ENCODE peak calls at places on chromosomes 11 and 22, in ten cellular contexts. L is prostate gland, M is breast epithelium, F is esophagus muscularis mucosa, B is psoas muscle, A is hepatocyte, V is A549, U is fibroblast of pulmonary artery, Z is brain microvascular endothelial cell, R is heart left ventricle. Q is an unnamed sample.

GRCh38 chr11:2466869-2467694 is 22.3 kb downstream of the KCNQ1 start:
- DNase-seq in L (no peak), M (no peak), F (no peak), B (no peak), A (no peak), V (no peak), U (no peak), Z (no peak), R (no peak), Q (peak)

GRCh38 chr11:43573233-43573632 is 107.3 kb upstream of the HSD17B12 start:
- DNase-seq in L (no peak), M (no peak), F (no peak), B (no peak), A (no peak), V (peak), U (peak), Z (no peak), R (no peak), Q (no peak)

GRCh38 chr11:93740802-93741093 is 547 bp downstream of the TAF1D start:
- DNase-seq in L (peak), M (no peak), F (no peak), B (peak), A (peak), V (peak), U (peak), Z (peak), R (peak), Q (peak)

GRCh38 chr11:36311926-36312592 is 16.0 kb downstream of the PRR5L start:
- DNase-seq in L (no peak), M (no peak), F (no peak), B (no peak), A (no peak), V (no peak), U (no peak), Z (no peak), R (no peak), Q (no peak)

GRCh38 chr11:74749965-74750296 is 1.3 kb downstream of the RNF169 start:
- DNase-seq in L (no peak), M (no peak), F (no peak), B (no peak), A (no peak), V (no peak), U (no peak), Z (no peak), R (no peak), Q (no peak)

GRCh38 chr11:75264356-75264755 is 23.8 kb downstream of the TPBGL start:
- DNase-seq in L (no peak), M (no peak), F (no peak), B (peak), A (no peak), V (no peak), U (no peak), Z (no peak), R (peak), Q (peak)

GRCh38 chr11:126491092-126491491 is 135.6 kb downstream of the ST3GAL4 start:
- DNase-seq in L (no peak), M (peak), F (no peak), B (peak), A (no peak), V (no peak), U (no peak), Z (no peak), R (no peak), Q (no peak)

GRCh38 chr22:43153916-43154315 is 2.6 kb downstream of the TSPO start:
- DNase-seq in L (no peak), M (no peak), F (no peak), B (no peak), A (no peak), V (no peak), U (no peak), Z (no peak), R (no peak), Q (no peak)

GRCh38 chr11:8338138-8338537 is 74.5 kb upstream of the LMO1 start:
- DNase-seq in L (peak), M (no peak), F (no peak), B (no peak), A (peak), V (peak), U (peak), Z (peak), R (peak), Q (no peak)

GRCh38 chr11:102143867-102144266 is 33.6 kb downstream of the YAP1 start:
- DNase-seq in L (no peak), M (no peak), F (no peak), B (no peak), A (no peak), V (no peak), U (no peak), Z (no peak), R (peak), Q (no peak)

GRCh38 chr22:47619631-47620030 is 857.2 kb downstream of the TBC1D22A start:
- DNase-seq in L (no peak), M (no peak), F (peak), B (no peak), A (no peak), V (no peak), U (no peak), Z (no peak), R (no peak), Q (no peak)

GRCh38 chr11:64419818-64420485 is 61.0 kb downstream of the RPS6KA4 start:
- DNase-seq in L (no peak), M (no peak), F (no peak), B (no peak), A (no peak), V (peak), U (peak), Z (peak), R (no peak), Q (peak)

GRCh38 chr11:116217441-116217840 is 555.3 kb downstream of the BUD13 start:
- DNase-seq in L (no peak), M (no peak), F (no peak), B (no peak), A (no peak), V (no peak), U (no peak), Z (no peak), R (no peak), Q (no peak)

GRCh38 chr11:104764718-104765045 is 133.6 kb downstream of the CASP12 start:
- DNase-seq in L (no peak), M (no peak), F (no peak), B (no peak), A (no peak), V (no peak), U (no peak), Z (no peak), R (no peak), Q (no peak)

GRCh38 chr11:132539590-132540368 is 992.5 kb downstream of the OPCML start:
- DNase-seq in L (no peak), M (no peak), F (no peak), B (no peak), A (no peak), V (no peak), U (no peak), Z (no peak), R (no peak), Q (no peak)

GRCh38 chr22:44080936-44081853 is 57.1 kb downstream of the PARVB start:
- DNase-seq in L (peak), M (peak), F (peak), B (peak), A (peak), V (peak), U (peak), Z (peak), R (peak), Q (peak)

GRCh38 chr11:12377106-12377823 is at the start of gene PARVA:
- DNase-seq in L (peak), M (peak), F (peak), B (peak), A (peak), V (peak), U (peak), Z (peak), R (peak), Q (peak)
- H3K4me3 ChIP-seq in L (peak), M (peak), F (peak), B (peak), A (peak), V (peak), U (peak), Z (peak), R (peak), Q (peak)

GRCh38 chr11:67506426-67507032 is 1.4 kb upstream of the PITPNM1 start:
- DNase-seq in L (no peak), M (no peak), F (no peak), B (peak), A (no peak), V (no peak), U (no peak), Z (no peak), R (no peak), Q (no peak)
- H3K4me3 ChIP-seq in L (peak), M (peak), F (peak), B (peak), A (no peak), V (peak), U (no peak), Z (no peak), R (no peak), Q (peak)

GRCh38 chr11:67354314-67355022 is 1.1 kb upstream of the POLD4 start:
- DNase-seq in L (no peak), M (no peak), F (no peak), B (peak), A (peak), V (peak), U (peak), Z (peak), R (peak), Q (peak)

GRCh38 chr11:67356551-67356866 is 3.2 kb upstream of the POLD4 start:
- DNase-seq in L (no peak), M (no peak), F (no peak), B (peak), A (no peak), V (no peak), U (no peak), Z (no peak), R (no peak), Q (no peak)

GRCh38 chr11:67353317-67354313 is at the start of gene POLD4:
- DNase-seq in L (peak), M (peak), F (peak), B (peak), A (peak), V (peak), U (peak), Z (peak), R (peak), Q (peak)

GRCh38 chr11:67355794-67356550 is 2.6 kb upstream of the POLD4 start:
- DNase-seq in L (no peak), M (no peak), F (no peak), B (no peak), A (no peak), V (peak), U (no peak), Z (no peak), R (no peak), Q (no peak)

DNA sequence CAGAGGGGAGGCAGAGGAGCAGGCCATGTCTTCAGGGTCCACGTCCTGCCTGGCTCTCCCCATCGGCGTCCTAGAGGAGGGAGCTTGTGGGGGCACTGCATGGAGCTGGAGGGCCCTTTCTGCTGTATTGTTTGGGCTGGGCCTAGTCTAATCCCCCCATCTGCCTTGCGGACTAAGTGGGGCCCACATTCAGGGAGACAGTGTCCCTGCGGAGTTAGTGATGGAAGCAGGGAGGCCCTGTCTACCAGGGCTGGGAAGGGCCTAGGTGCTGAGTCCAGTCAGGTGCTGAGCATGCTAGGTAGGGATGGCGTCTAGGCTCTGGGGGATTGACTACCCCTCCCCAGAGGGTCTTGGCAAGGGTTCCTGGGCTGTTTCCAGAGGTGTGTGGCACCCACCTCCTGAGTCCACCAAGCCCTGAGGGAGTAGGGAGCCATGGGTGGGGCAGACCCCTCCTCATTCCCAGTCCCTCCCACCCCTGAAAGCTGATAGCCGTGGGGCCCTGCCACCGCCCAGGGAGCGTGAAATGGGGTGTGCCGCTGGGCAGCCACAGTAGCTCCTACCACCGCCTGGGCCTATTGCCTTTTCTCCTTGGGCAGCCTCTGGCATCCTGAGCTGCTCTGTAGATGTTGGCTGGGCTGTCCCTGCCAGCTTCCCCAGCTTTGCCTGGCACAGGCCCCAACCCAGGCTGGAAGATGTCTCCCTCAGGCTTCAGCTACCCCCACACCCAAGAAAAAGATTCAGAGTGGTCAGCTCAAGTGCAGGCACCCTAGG is 1.9 kb upstream of the POLD4 start:
- DNase-seq in L (no peak), M (no peak), F (no peak), B (peak), A (no peak), V (peak), U (no peak), Z (no peak), R (no peak), Q (no peak)
- H3K4me3 ChIP-seq in L (no peak), M (no peak), F (no peak), B (peak), A (no peak), V (peak), U (no peak), Z (no peak), R (no peak), Q (peak)

DNA sequence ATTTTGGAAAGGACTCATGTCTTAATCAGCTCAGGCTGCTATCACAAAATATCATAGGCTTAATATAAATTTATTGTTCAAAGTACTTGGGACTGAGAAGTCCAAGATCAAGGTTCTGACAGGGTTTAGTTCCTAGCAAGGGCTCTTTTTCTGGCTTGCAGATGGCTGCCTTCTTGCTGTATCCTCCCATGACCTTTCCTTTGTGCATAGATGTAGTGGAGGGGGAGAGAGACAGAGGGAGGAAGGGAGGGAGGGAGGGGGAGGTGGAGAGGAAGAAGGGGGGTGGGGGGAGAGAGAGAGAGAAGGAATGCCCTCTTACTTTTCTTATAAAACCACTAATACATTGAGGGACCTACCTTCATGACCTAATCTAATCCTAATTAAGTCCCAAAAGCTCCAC is 306.8 kb upstream of the DDI1 start:
- DNase-seq in L (no peak), M (no peak), F (no peak), B (no peak), A (no peak), V (no peak), U (peak), Z (no peak), R (no peak), Q (no peak)
- H3K4me3 ChIP-seq in L (no peak), M (no peak), F (no peak), B (no peak), A (no peak), V (no peak), U (no peak), Z (no peak), R (no peak), Q (no peak)

GRCh38 chr11:80592546-80592945 is 1151.7 kb upstream of the TENM4 start:
- DNase-seq in L (no peak), M (no peak), F (no peak), B (no peak), A (no peak), V (no peak), U (no peak), Z (no peak), R (no peak), Q (no peak)

GRCh38 chr11:80596291-80596810 is 1155.5 kb upstream of the TENM4 start:
- DNase-seq in L (no peak), M (no peak), F (no peak), B (no peak), A (no peak), V (no peak), U (peak), Z (peak), R (no peak), Q (no peak)

GRCh38 chr11:80595011-80595410 is 1154.2 kb upstream of the TENM4 start:
- DNase-seq in L (no peak), M (no peak), F (no peak), B (no peak), A (peak), V (no peak), U (peak), Z (peak), R (no peak), Q (no peak)

GRCh38 chr11:80598905-80599304 is 1158.1 kb upstream of the TENM4 start:
- DNase-seq in L (no peak), M (no peak), F (no peak), B (no peak), A (no peak), V (no peak), U (no peak), Z (no peak), R (no peak), Q (no peak)

GRCh38 chr11:80593981-80594380 is 1153.2 kb upstream of the TENM4 start:
- DNase-seq in L (peak), M (no peak), F (no peak), B (no peak), A (peak), V (peak), U (peak), Z (peak), R (no peak), Q (no peak)
- H3K4me3 ChIP-seq in L (no peak), M (no peak), F (no peak), B (no peak), A (no peak), V (no peak), U (no peak), Z (no peak), R (no peak), Q (no peak)

GRCh38 chr22:50357756-50358155 is 14.6 kb downstream of the PPP6R2 start:
- DNase-seq in L (no peak), M (no peak), F (no peak), B (no peak), A (no peak), V (no peak), U (no peak), Z (no peak), R (no peak), Q (no peak)

GRCh38 chr22:50363411-50364194 is 20.5 kb downstream of the PPP6R2 start:
- DNase-seq in L (no peak), M (no peak), F (no peak), B (no peak), A (no peak), V (no peak), U (no peak), Z (no peak), R (no peak), Q (no peak)

GRCh38 chr22:50361688-50362087 is 18.6 kb downstream of the PPP6R2 start:
- DNase-seq in L (no peak), M (no peak), F (no peak), B (no peak), A (no peak), V (no peak), U (no peak), Z (no peak), R (no peak), Q (no peak)

GRCh38 chr22:50360578-50360977 is 17.5 kb downstream of the PPP6R2 start:
- DNase-seq in L (no peak), M (no peak), F (no peak), B (no peak), A (no peak), V (no peak), U (no peak), Z (no peak), R (peak), Q (no peak)

GRCh38 chr22:50361222-50361621 is 18.1 kb downstream of the PPP6R2 start:
- DNase-seq in L (no peak), M (no peak), F (no peak), B (no peak), A (no peak), V (no peak), U (no peak), Z (no peak), R (no peak), Q (no peak)
- H3K4me3 ChIP-seq in L (no peak), M (no peak), F (no peak), B (no peak), A (no peak), V (no peak), U (no peak), Z (no peak), R (no peak), Q (no peak)